ENCODE peak calls at places on chromosomes 5 and 9, in six cellular contexts. T is sigmoid colon, R is heart left ventricle, Y is prostate gland, I is adrenal gland, H is NB4. A is an unnamed sample.

GRCh38 chr9:37921546-37922300 is 17.8 kb upstream of the SLC25A51 start:
- DNase-seq in I (no peak), T (peak; percentile 55), Y (peak; percentile 85), H (no peak), R (no peak), A (no peak)

GRCh38 chr5:96247733-96248132 is 185.3 kb downstream of the PCSK1 start:
- DNase-seq in Y (no peak), H (no peak), R (no peak), T (no peak), I (no peak), A (no peak)

GRCh38 chr9:27248702-27249101 is 48.2 kb downstream of the EQTN start:
- DNase-seq in H (no peak), T (no peak), Y (no peak), I (no peak), R (no peak), A (no peak)

GRCh38 chr5:176446884-176447537 is 1.2 kb upstream of the FAF2 start:
- DNase-seq in H (no peak), I (no peak), T (peak; percentile 69), R (no peak), Y (no peak), A (peak; percentile 45)

GRCh38 chr5:177593511-177593910 is 1.5 kb downstream of the TMED9 start:
- DNase-seq in I (no peak), R (no peak), T (peak; percentile 5), H (no peak), Y (no peak), A (no peak)

GRCh38 chr9:126459126-126459525 is 132.5 kb downstream of the MVB12B start:
- DNase-seq in I (no peak), Y (no peak), T (no peak), R (no peak), H (no peak), A (no peak)

GRCh38 chr5:139391570-139392323 is 2.0 kb upstream of the MZB1 start:
- DNase-seq in R (peak; percentile 26), I (no peak), Y (no peak), H (peak; percentile 70), T (no peak), A (no peak)

GRCh38 chr9:11973011-11973410 is 720.2 kb upstream of the TYRP1 start:
- DNase-seq in Y (no peak), I (no peak), H (no peak), T (no peak), R (no peak), A (no peak)

GRCh38 chr5:136104311-136104975 is 28.2 kb upstream of the SMAD5 start:
- DNase-seq in H (no peak), Y (no peak), R (no peak), I (no peak), T (no peak), A (peak; percentile 19)

GRCh38 chr9:107539427-107540154 is 50.0 kb upstream of the KLF4 start:
- DNase-seq in H (peak; percentile 33), Y (no peak), R (peak; percentile 34), I (no peak), T (peak; percentile 69), A (no peak)

GRCh38 chr5:163893301-163893700 is 387.9 kb downstream of the MAT2B start:
- DNase-seq in I (no peak), R (no peak), T (no peak), Y (no peak), H (no peak), A (no peak)

GRCh38 chr5:12480487-12480886 is 576.2 kb upstream of the CTNND2 start:
- DNase-seq in H (no peak), I (no peak), Y (no peak), T (no peak), R (no peak), A (no peak)

GRCh38 chr5:4924581-4924980 is 215.5 kb upstream of the ADAMTS16 start:
- DNase-seq in H (no peak), T (no peak), Y (no peak), R (no peak), I (no peak), A (no peak)

DNA sequence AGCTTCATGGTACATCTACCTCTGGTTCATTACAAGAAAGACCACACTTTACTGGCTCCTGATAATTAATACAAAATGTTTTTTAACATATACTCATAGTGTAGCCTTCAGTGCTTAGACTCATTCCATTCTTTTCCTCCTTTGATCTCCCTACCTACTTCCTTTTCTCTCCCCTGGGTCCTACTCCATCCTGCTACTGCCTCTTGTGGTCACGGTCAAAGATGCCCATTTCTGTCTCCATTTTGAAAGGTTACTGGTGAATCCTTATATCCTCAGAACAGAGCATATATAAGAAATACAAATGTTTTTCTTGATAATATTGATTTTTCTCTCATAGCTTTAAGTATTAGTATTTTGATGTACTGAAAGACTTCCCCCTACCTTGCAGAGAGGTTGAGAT is 375.9 kb downstream of the ARRDC3 start:
- DNase-seq in T (no peak), H (no peak), Y (no peak), R (no peak), I (no peak), A (no peak)
- TF ChIP-seq POLR2A in T (no peak), H (no peak), Y (no peak), R (no peak), I (no peak), A (no peak)

GRCh38 chr5:174409070-174409469 is 315.3 kb upstream of the MSX2 start:
- DNase-seq in Y (no peak), R (no peak), T (no peak), I (no peak), H (peak; percentile 74), A (no peak)
- TF ChIP-seq CTCF in Y (no peak), R (peak; percentile 7), T (no peak), I (no peak), H (peak; percentile 49), A (no peak)

GRCh38 chr5:133706732-133707430 is 94.5 kb upstream of the FSTL4 start:
- DNase-seq in H (no peak), T (peak; percentile 40), Y (no peak), I (no peak), R (no peak), A (no peak)

GRCh38 chr5:133702773-133703770 is 90.7 kb upstream of the FSTL4 start:
- DNase-seq in I (no peak), H (no peak), R (no peak), Y (no peak), T (peak; percentile 24), A (no peak)

GRCh38 chr5:133704411-133704810 is 92.1 kb upstream of the FSTL4 start:
- DNase-seq in T (peak; percentile 41), R (no peak), I (no peak), H (no peak), Y (no peak), A (no peak)

GRCh38 chr5:133703935-133704334 is 91.6 kb upstream of the FSTL4 start:
- DNase-seq in I (no peak), R (no peak), Y (no peak), T (no peak), H (no peak), A (no peak)

DNA sequence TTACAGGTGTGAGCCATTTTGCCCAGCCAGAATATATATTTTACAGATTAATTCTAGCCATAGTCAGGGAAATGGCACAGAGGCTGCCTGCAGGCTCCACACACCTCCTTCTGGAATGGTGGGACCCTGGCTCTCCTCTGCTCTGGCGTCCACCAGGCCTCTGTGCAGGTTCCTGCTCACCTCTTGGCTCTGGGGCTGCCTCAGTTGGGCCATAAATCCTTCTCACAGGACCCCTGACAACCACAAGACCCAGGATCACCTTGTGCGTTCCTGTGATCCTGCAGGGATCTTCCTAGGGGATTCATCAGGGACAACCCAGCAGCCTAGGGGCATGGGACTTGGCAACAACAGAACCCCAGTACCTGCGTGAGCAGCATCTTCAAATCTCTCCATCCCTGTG is 93.0 kb upstream of the FSTL4 start:
- DNase-seq in I (no peak), T (peak; percentile 10), H (no peak), Y (no peak), R (no peak), A (no peak)
- TF ChIP-seq POLR2A in I (no peak), T (no peak), H (no peak), Y (no peak), R (no peak), A (no peak)

GRCh38 chr5:78677777-78678668 is 29.5 kb upstream of the LHFPL2 start:
- DNase-seq in H (peak; percentile 60), I (no peak), R (peak; percentile 81), T (peak; percentile 88), Y (no peak), A (peak; percentile 70)
- TF ChIP-seq CTCF in H (peak; percentile 9), I (no peak), R (no peak), T (no peak), Y (no peak), A (no peak)

GRCh38 chr5:38284378-38284777 is 26.0 kb downstream of the EGFLAM start:
- DNase-seq in Y (no peak), R (no peak), T (no peak), I (no peak), H (no peak), A (no peak)
- TF ChIP-seq POLR2A in Y (no peak), R (no peak), T (no peak), I (no peak), H (no peak), A (no peak)

GRCh38 chr5:154363411-154363810 is 82.4 kb upstream of the SAP30L start:
- DNase-seq in R (no peak), Y (no peak), T (no peak), H (no peak), I (no peak), A (no peak)
- TF ChIP-seq CTCF in R (no peak), Y (no peak), T (no peak), H (no peak), I (no peak), A (no peak)

A was measured in ovary.